ENCODE peak calls at places on chromosome 14, in five cellular contexts. R is adrenal gland, N is sciatic nerve, D is NCI-H748 treated with DMSO at 0.1 percent for 48 hours, P is astrocyte of the spinal cord. Z is an unnamed sample.
A peak's percentile ranks its signal among the peaks of the same experiment; 100 is the strongest.

GRCh38 chr14:106318700-106319099 is 792.3 kb downstream of the TMEM121 start:
- DNase-seq in D (no peak), R (no peak), P (no peak), N (no peak), Z (no peak)

GRCh38 chr14:105088812-105089745 is 23.8 kb upstream of the GPR132 start:
- DNase-seq in P (no peak), N (no peak), D (no peak), R (no peak), Z (no peak)

GRCh38 chr14:57390806-57391562 is 598 bp downstream of the NAA30 start:
- DNase-seq in N (peak; percentile 68), P (peak; percentile 47), R (peak; percentile 42), D (peak; percentile 26), Z (peak; percentile 30)

GRCh38 chr14:52874389-52874788 is 76.5 kb downstream of the FERMT2 start:
- DNase-seq in R (no peak), N (no peak), D (no peak), P (no peak), Z (peak; percentile 23)

GRCh38 chr14:83425138-83425537 is 1891.5 kb upstream of the SEL1L start:
- DNase-seq in N (no peak), R (no peak), P (peak; percentile 33), D (no peak), Z (peak; percentile 80)

GRCh38 chr14:27145170-27145569 is 547.3 kb upstream of the NOVA1 start:
- DNase-seq in N (no peak), R (no peak), D (no peak), P (no peak), Z (no peak)

GRCh38 chr14:79836577-79836976 is 374.7 kb downstream of the DIO2 start:
- DNase-seq in D (no peak), R (no peak), P (peak; percentile 13), N (no peak), Z (peak; percentile 9)

GRCh38 chr14:36173161-36173560 is 3.4 kb downstream of the PTCSC3 start:
- DNase-seq in P (no peak), N (no peak), D (no peak), R (no peak), Z (no peak)

GRCh38 chr14:34364201-34364600 is 97.8 kb downstream of the SPTSSA start:
- DNase-seq in D (no peak), N (no peak), P (no peak), R (no peak), Z (no peak)

GRCh38 chr14:103887170-103887501 is 39.8 kb upstream of the PPP1R13B start:
- DNase-seq in P (no peak), N (no peak), D (no peak), R (no peak), Z (no peak)

GRCh38 chr14:67449096-67449495 is 37.1 kb upstream of the PLEK2 start:
- DNase-seq in P (no peak), D (no peak), N (no peak), R (no peak), Z (no peak)